ENCODE peak calls at places on chromosome 1, in four cellular contexts. X is cardiac fibroblast, V is bronchial epithelial cell, L is HFFc6. T is an unnamed sample.

GRCh38 chr1:1597275-1597930 is 2.5 kb downstream of the FNDC10 start:
- DNase-seq in V (no peak), L (no peak), X (no peak), T (peak; percentile 43)

GRCh38 chr1:234519506-234519905 is 40.5 kb upstream of the TARBP1 start:
- DNase-seq in X (no peak), L (no peak), V (no peak), T (no peak)

GRCh38 chr1:201499795-201500669 is 6.9 kb downstream of the CSRP1 start:
- DNase-seq in L (no peak), V (no peak), X (peak; percentile 63), T (no peak)

GRCh38 chr1:30852026-30852425 is 56.5 kb downstream of the SDC3 start:
- DNase-seq in L (no peak), V (peak; percentile 24), X (peak; percentile 86), T (peak; percentile 50)

GRCh38 chr1:1306661-1307260 is 969 bp downstream of the ACAP3 start:
- DNase-seq in V (peak; percentile 41), L (no peak), X (no peak), T (peak; percentile 51)

GRCh38 chr1:157806431-157807149 is 13.3 kb downstream of the FCRL1 start:
- DNase-seq in V (no peak), X (no peak), L (no peak), T (no peak)

GRCh38 chr1:98051065-98051675 is 130.3 kb upstream of the DPYD start:
- DNase-seq in V (peak; percentile 74), L (peak; percentile 75), X (peak; percentile 87), T (peak; percentile 81)

GRCh38 chr1:67970088-67970487 is 80.3 kb downstream of the DIRAS3 start:
- DNase-seq in L (peak; percentile 85), X (peak; percentile 43), V (peak; percentile 96), T (peak; percentile 88)

GRCh38 chr1:218345673-218346390 is 696 bp downstream of the TGFB2 start:
- DNase-seq in L (peak; percentile 66), V (peak; percentile 24), X (peak; percentile 83), T (peak; percentile 74)

GRCh38 chr1:237863234-237863633 is 27.5 kb downstream of the ZP4 start:
- DNase-seq in L (no peak), X (no peak), V (no peak), T (no peak)

GRCh38 chr1:67557731-67558448 is 127.1 kb upstream of the GADD45A start:
- DNase-seq in V (no peak), X (no peak), L (no peak), T (no peak)

GRCh38 chr1:197841828-197842573 is 60.4 kb upstream of the C1orf53 start:
- DNase-seq in X (no peak), L (no peak), V (peak; percentile 29), T (peak; percentile 33)

GRCh38 chr1:89865498-89866385 is 44.9 kb downstream of the LRRC8D start:
- DNase-seq in X (peak; percentile 69), V (peak; percentile 94), L (peak; percentile 70), T (peak; percentile 86)

GRCh38 chr1:204108312-204109141 is 35.6 kb downstream of the SOX13 start:
- DNase-seq in V (no peak), L (no peak), X (no peak), T (no peak)

DNA sequence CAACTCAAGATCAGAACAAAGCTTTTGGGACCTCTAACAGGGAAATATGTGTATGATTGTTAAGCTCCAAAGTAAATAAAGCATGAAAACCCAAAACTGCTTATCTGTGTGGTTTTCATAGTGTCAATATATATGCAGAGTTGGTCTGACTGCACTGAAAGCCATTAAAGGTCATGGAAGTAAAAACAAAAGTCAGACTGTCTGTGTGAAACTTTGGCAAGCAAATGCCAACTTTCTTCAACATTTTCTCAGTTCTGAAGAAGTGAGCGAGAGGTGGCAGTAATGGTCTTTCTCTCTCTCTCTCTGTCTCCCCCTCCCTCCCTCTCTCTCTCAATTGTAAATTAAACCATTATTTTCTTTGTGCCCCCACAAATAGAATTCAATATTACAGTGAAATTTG is 100.1 kb upstream of the S1PR1 start:
- DNase-seq in L (no peak), V (no peak), X (peak; percentile 54), T (no peak)
- TF ChIP-seq CTCF in L (peak; percentile 37), V (peak; percentile 25), X (peak; percentile 20), T (no peak)

DNA sequence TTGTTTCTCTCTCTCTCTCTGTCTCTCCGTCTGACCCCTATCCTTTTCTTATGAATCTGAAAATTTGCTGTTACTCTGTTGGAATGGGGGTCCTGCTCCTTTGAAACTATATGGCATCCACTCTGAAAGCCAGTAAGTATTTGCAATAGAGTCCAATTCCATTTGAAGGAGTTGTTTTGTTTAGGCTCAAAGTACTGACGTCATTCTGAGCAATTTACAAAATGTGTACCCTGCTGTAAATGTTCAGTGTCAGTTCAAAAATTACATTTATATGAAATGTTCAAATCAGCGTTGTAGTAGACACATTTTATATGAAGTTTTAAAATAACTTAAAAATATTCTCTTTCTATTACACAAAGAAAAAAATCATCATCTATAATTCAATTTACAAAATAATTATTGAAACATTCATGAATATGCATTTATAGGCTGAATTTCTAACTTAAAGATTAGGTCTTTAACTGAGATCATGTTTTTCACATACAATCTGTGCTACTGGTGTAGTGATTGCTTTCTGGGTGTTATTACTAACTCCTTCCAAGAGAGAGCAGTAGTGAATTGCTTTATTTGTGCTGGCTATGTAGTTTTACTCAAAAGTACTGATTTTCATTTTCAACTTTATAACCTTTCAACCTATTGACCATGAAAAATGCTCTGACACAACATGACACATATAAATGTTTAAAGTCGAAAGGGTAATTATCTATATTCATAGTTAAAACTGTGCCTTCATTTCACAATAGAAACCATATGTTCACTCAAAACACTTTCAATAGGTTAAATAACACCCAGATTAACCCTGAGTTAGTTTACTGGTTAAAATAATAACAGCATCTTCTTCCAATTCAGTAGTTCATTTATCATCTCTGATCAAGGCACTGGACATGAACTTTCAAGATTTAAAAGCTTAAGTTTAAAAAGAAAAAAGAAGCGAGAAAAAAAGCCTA is 253.1 kb upstream of the ADGRL4 start:
- DNase-seq in X (peak; percentile 75), L (peak; percentile 72), V (peak; percentile 48), T (peak; percentile 45)
- TF ChIP-seq CTCF in X (peak; percentile 65), L (peak; percentile 81), V (peak; percentile 47), T (peak; percentile 63)

DNA sequence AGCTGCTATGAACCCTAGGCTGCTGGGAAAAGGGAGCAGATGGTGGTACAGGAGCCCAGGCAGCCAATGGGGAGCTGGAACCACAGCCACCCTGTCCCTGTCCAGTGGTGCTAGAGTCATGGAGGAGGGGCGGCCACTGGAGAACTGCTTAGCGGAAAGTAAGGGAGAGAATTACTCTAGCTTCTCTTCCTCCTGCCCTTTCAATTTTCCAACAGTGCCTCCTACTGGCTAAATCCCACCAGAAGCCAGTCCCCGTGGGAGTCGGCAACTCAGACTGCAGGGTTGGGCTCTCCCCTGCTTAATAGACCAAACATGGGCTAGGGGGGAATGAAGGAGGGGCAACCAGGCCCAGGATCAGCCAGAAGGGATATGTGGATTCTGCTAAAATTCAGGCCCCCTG is 154.5 kb downstream of the ACTL8 start:
- DNase-seq in X (peak; percentile 21), V (no peak), L (peak; percentile 49), T (no peak)
- TF ChIP-seq CTCF in X (peak; percentile 61), V (no peak), L (peak; percentile 78), T (no peak)

GRCh38 chr1:63873751-63874150 is 99.9 kb downstream of the ROR1 start:
- DNase-seq in V (no peak), X (no peak), L (peak; percentile 84), T (no peak)

GRCh38 chr1:63867429-63868176 is 93.8 kb downstream of the ROR1 start:
- DNase-seq in X (no peak), L (no peak), V (no peak), T (peak; percentile 27)

GRCh38 chr1:63871451-63871850 is 97.6 kb downstream of the ROR1 start:
- DNase-seq in L (no peak), X (no peak), V (no peak), T (peak; percentile 61)

GRCh38 chr1:63868220-63868897 is 94.5 kb downstream of the ROR1 start:
- DNase-seq in V (peak; percentile 96), X (no peak), L (peak; percentile 12), T (peak; percentile 95)

GRCh38 chr1:63870152-63870551 is 96.3 kb downstream of the ROR1 start:
- DNase-seq in L (no peak), X (no peak), V (no peak), T (no peak)
- TF ChIP-seq CTCF in L (no peak), X (no peak), V (no peak), T (no peak)

GRCh38 chr1:181152892-181153633 is 64.6 kb downstream of the IER5 start:
- DNase-seq in L (no peak), X (peak; percentile 97), V (peak; percentile 23), T (no peak)
- TF ChIP-seq CTCF in L (peak; percentile 33), X (peak; percentile 42), V (peak; percentile 21), T (no peak)